ENCODE peak calls at places on chromosomes 6 and 20, in eight cellular contexts. One of them, this sample, is unnamed.

GRCh38 chr20:4593149-4593525 is 128.6 kb upstream of the PRND start:
- DNase-seq in AG09309: no peak
- DNase-seq in pancreas: no peak
- DNase-seq in fibroblast of lung: no peak
- DNase-seq in lower leg skin: peak; percentile 60
- DNase-seq in body of pancreas: no peak
- DNase-seq in HepG2: no peak
- DNase-seq in BJ: no peak
- DNase-seq in this sample: no peak

GRCh38 chr6:170117111-170117972 is 173.5 kb downstream of the DLL1 start:
- DNase-seq in AG09309: no peak
- DNase-seq in pancreas: peak; percentile 4
- DNase-seq in fibroblast of lung: no peak
- DNase-seq in lower leg skin: peak; percentile 69
- DNase-seq in body of pancreas: no peak
- DNase-seq in HepG2: no peak
- DNase-seq in BJ: no peak
- DNase-seq in this sample: no peak

GRCh38 chr20:35821807-35822242 is 50.0 kb downstream of the PHF20 start:
- DNase-seq in AG09309: peak; percentile 51
- DNase-seq in pancreas: no peak
- DNase-seq in fibroblast of lung: peak; percentile 92
- DNase-seq in lower leg skin: peak; percentile 64
- DNase-seq in body of pancreas: no peak
- DNase-seq in HepG2: peak; percentile 23
- DNase-seq in BJ: no peak
- DNase-seq in this sample: peak; percentile 83

GRCh38 chr6:14441371-14441781 is 323.8 kb downstream of the CD83 start:
- DNase-seq in AG09309: peak; percentile 57
- DNase-seq in pancreas: no peak
- DNase-seq in fibroblast of lung: no peak
- DNase-seq in lower leg skin: no peak
- DNase-seq in body of pancreas: no peak
- DNase-seq in HepG2: no peak
- DNase-seq in BJ: peak; percentile 81
- DNase-seq in this sample: peak; percentile 44

GRCh38 chr20:63005862-63006564 is 751 bp downstream of the BHLHE23 start:
- DNase-seq in AG09309: no peak
- DNase-seq in pancreas: no peak
- DNase-seq in fibroblast of lung: peak; percentile 24
- DNase-seq in lower leg skin: no peak
- DNase-seq in body of pancreas: no peak
- DNase-seq in HepG2: no peak
- DNase-seq in BJ: no peak
- DNase-seq in this sample: peak; percentile 24

GRCh38 chr6:111599259-111599658 is 6.4 kb downstream of the TRAF3IP2 start:
- DNase-seq in AG09309: no peak
- DNase-seq in pancreas: no peak
- DNase-seq in fibroblast of lung: no peak
- DNase-seq in lower leg skin: peak; percentile 82
- DNase-seq in body of pancreas: no peak
- DNase-seq in HepG2: no peak
- DNase-seq in BJ: no peak
- DNase-seq in this sample: no peak

GRCh38 chr6:142715386-142715785 is 229.6 kb downstream of the HIVEP2 start:
- DNase-seq in AG09309: no peak
- DNase-seq in pancreas: no peak
- DNase-seq in fibroblast of lung: no peak
- DNase-seq in lower leg skin: no peak
- DNase-seq in body of pancreas: no peak
- DNase-seq in HepG2: no peak
- DNase-seq in BJ: no peak
- DNase-seq in this sample: no peak

GRCh38 chr6:169960891-169961611 is 209.6 kb downstream of the ERMARD start:
- DNase-seq in AG09309: no peak
- DNase-seq in pancreas: peak; percentile 8
- DNase-seq in fibroblast of lung: no peak
- DNase-seq in lower leg skin: peak; percentile 80
- DNase-seq in body of pancreas: no peak
- DNase-seq in HepG2: no peak
- DNase-seq in BJ: no peak
- DNase-seq in this sample: no peak

GRCh38 chr6:89843070-89843469 is 13.4 kb downstream of the CASP8AP2 start:
- DNase-seq in AG09309: no peak
- DNase-seq in pancreas: no peak
- DNase-seq in fibroblast of lung: peak; percentile 64
- DNase-seq in lower leg skin: no peak
- DNase-seq in body of pancreas: no peak
- DNase-seq in HepG2: no peak
- DNase-seq in BJ: no peak
- DNase-seq in this sample: peak; percentile 55

GRCh38 chr6:28758046-28758817 is 165.6 kb downstream of the TRIM27 start:
- DNase-seq in AG09309: no peak
- DNase-seq in pancreas: no peak
- DNase-seq in fibroblast of lung: peak; percentile 47
- DNase-seq in lower leg skin: no peak
- DNase-seq in body of pancreas: no peak
- DNase-seq in HepG2: peak; percentile 80
- DNase-seq in BJ: no peak
- DNase-seq in this sample: peak; percentile 56

GRCh38 chr6:79040083-79040482 is 38.0 kb downstream of the PHIP start:
- DNase-seq in AG09309: no peak
- DNase-seq in pancreas: no peak
- DNase-seq in fibroblast of lung: peak; percentile 65
- DNase-seq in lower leg skin: no peak
- DNase-seq in body of pancreas: no peak
- DNase-seq in HepG2: no peak
- DNase-seq in BJ: no peak
- DNase-seq in this sample: peak; percentile 51

GRCh38 chr6:151647871-151648639 is 154.2 kb downstream of the CCDC170 start:
- DNase-seq in AG09309: no peak
- DNase-seq in pancreas: no peak
- DNase-seq in fibroblast of lung: no peak
- DNase-seq in lower leg skin: no peak
- DNase-seq in body of pancreas: no peak
- DNase-seq in HepG2: peak; percentile 56
- DNase-seq in BJ: no peak
- DNase-seq in this sample: no peak

GRCh38 chr6:163459536-163459935 is 45.0 kb downstream of the QKI start:
- DNase-seq in AG09309: no peak
- DNase-seq in pancreas: no peak
- DNase-seq in fibroblast of lung: peak; percentile 76
- DNase-seq in lower leg skin: no peak
- DNase-seq in body of pancreas: no peak
- DNase-seq in HepG2: no peak
- DNase-seq in BJ: no peak
- DNase-seq in this sample: peak; percentile 43

GRCh38 chr6:32609731-32610640 is 20.3 kb upstream of the HLA-DRB1 start:
- DNase-seq in AG09309: peak; percentile 85
- DNase-seq in pancreas: no peak
- DNase-seq in fibroblast of lung: peak; percentile 83
- DNase-seq in lower leg skin: no peak
- DNase-seq in body of pancreas: peak; percentile 38
- DNase-seq in HepG2: peak; percentile 21
- DNase-seq in BJ: peak; percentile 43
- DNase-seq in this sample: peak; percentile 89

GRCh38 chr6:94487371-94487770 is 1068.0 kb upstream of the EPHA7 start:
- DNase-seq in AG09309: no peak
- DNase-seq in pancreas: no peak
- DNase-seq in fibroblast of lung: no peak
- DNase-seq in lower leg skin: no peak
- DNase-seq in body of pancreas: no peak
- DNase-seq in HepG2: no peak
- DNase-seq in BJ: no peak
- DNase-seq in this sample: no peak

GRCh38 chr20:58816051-58816450 is 34.7 kb downstream of the GNAS-AS1 start:
- DNase-seq in AG09309: no peak
- DNase-seq in pancreas: no peak
- DNase-seq in fibroblast of lung: no peak
- DNase-seq in lower leg skin: no peak
- DNase-seq in body of pancreas: no peak
- DNase-seq in HepG2: no peak
- DNase-seq in BJ: no peak
- DNase-seq in this sample: no peak

GRCh38 chr6:37566209-37566859 is 66.6 kb upstream of the CCDC167 start:
- DNase-seq in AG09309: no peak
- DNase-seq in pancreas: peak; percentile 45
- DNase-seq in fibroblast of lung: peak; percentile 35
- DNase-seq in lower leg skin: peak; percentile 87
- DNase-seq in body of pancreas: peak; percentile 22
- DNase-seq in HepG2: no peak
- DNase-seq in BJ: no peak
- DNase-seq in this sample: peak; percentile 11

DNA sequence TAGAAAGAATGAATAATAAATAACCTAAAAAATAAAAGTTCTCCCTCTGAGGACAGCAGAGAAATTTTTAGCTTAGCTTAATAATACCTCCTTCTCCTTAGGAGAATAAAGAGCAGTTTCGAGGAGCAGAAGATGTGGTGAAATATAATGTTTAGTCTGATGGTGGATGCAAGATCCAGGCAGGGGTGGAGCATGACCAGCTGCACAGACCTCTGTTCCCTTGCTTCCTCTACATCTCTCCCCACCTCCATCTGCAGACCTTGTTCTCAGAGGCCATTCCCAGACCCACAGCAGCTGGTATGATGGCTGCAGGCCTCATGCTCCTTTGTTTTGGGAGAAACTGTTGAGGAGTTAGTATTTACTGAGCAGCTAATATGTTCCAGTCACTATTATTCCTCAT is 1.5 kb downstream of the BTN3A2 start:
- DNase-seq in AG09309: no peak
- DNase-seq in pancreas: no peak
- DNase-seq in fibroblast of lung: no peak
- DNase-seq in lower leg skin: no peak
- DNase-seq in body of pancreas: no peak
- DNase-seq in HepG2: no peak
- DNase-seq in BJ: no peak
- DNase-seq in this sample: peak; percentile 22
- H3K4me3 ChIP-seq in AG09309: no peak overlapping the region
- H3K4me3 ChIP-seq in pancreas: no peak overlapping the region
- H3K4me3 ChIP-seq in fibroblast of lung: no peak overlapping the region
- H3K4me3 ChIP-seq in lower leg skin: no peak overlapping the region
- H3K4me3 ChIP-seq in body of pancreas: no peak overlapping the region
- H3K4me3 ChIP-seq in HepG2: no peak overlapping the region
- H3K4me3 ChIP-seq in BJ: no peak overlapping the region
- H3K4me3 ChIP-seq in this sample: no peak overlapping the region

GRCh38 chr20:24994186-24994465 is 1.6 kb upstream of the APMAP start:
- DNase-seq in AG09309: no peak
- DNase-seq in pancreas: no peak
- DNase-seq in fibroblast of lung: no peak
- DNase-seq in lower leg skin: no peak
- DNase-seq in body of pancreas: no peak
- DNase-seq in HepG2: no peak
- DNase-seq in BJ: no peak
- DNase-seq in this sample: no peak

GRCh38 chr20:24993337-24994185 is 1.0 kb upstream of the APMAP start:
- DNase-seq in AG09309: peak; percentile 23
- DNase-seq in pancreas: no peak
- DNase-seq in fibroblast of lung: peak; percentile 36
- DNase-seq in lower leg skin: peak; percentile 39
- DNase-seq in body of pancreas: no peak
- DNase-seq in HepG2: peak; percentile 57
- DNase-seq in BJ: no peak
- DNase-seq in this sample: peak; percentile 70

GRCh38 chr20:24996449-24997195 is 4.1 kb upstream of the APMAP start:
- DNase-seq in AG09309: no peak
- DNase-seq in pancreas: no peak
- DNase-seq in fibroblast of lung: no peak
- DNase-seq in lower leg skin: peak; percentile 67
- DNase-seq in body of pancreas: no peak
- DNase-seq in HepG2: no peak
- DNase-seq in BJ: no peak
- DNase-seq in this sample: no peak

GRCh38 chr20:24995741-24996448 is 3.3 kb upstream of the APMAP start:
- DNase-seq in AG09309: no peak
- DNase-seq in pancreas: no peak
- DNase-seq in fibroblast of lung: no peak
- DNase-seq in lower leg skin: peak; percentile 72
- DNase-seq in body of pancreas: no peak
- DNase-seq in HepG2: no peak
- DNase-seq in BJ: no peak
- DNase-seq in this sample: peak; percentile 31

GRCh38 chr20:24994470-24995368 is 2.2 kb upstream of the APMAP start:
- DNase-seq in AG09309: peak; percentile 31
- DNase-seq in pancreas: peak; percentile 85
- DNase-seq in fibroblast of lung: peak; percentile 52
- DNase-seq in lower leg skin: peak; percentile 95
- DNase-seq in body of pancreas: peak; percentile 84
- DNase-seq in HepG2: peak; percentile 85
- DNase-seq in BJ: no peak
- DNase-seq in this sample: peak; percentile 72
- H3K4me3 ChIP-seq in AG09309: no peak overlapping the region
- H3K4me3 ChIP-seq in pancreas: no peak overlapping the region
- H3K4me3 ChIP-seq in fibroblast of lung: peak overlapping the region; percentile 14
- H3K4me3 ChIP-seq in lower leg skin: no peak overlapping the region
- H3K4me3 ChIP-seq in body of pancreas: no peak overlapping the region
- H3K4me3 ChIP-seq in HepG2: peak overlapping the region; percentile 21
- H3K4me3 ChIP-seq in BJ: no peak overlapping the region
- H3K4me3 ChIP-seq in this sample: peak overlapping the region; percentile 26

GRCh38 chr6:134823635-134824034 is 126.3 kb downstream of the ALDH8A1 start:
- DNase-seq in AG09309: no peak
- DNase-seq in pancreas: no peak
- DNase-seq in fibroblast of lung: no peak
- DNase-seq in lower leg skin: no peak
- DNase-seq in body of pancreas: no peak
- DNase-seq in HepG2: no peak
- DNase-seq in BJ: no peak
- DNase-seq in this sample: no peak

GRCh38 chr6:134830945-134831344 is 119.0 kb downstream of the ALDH8A1 start:
- DNase-seq in AG09309: no peak
- DNase-seq in pancreas: peak; percentile 33
- DNase-seq in fibroblast of lung: no peak
- DNase-seq in lower leg skin: no peak
- DNase-seq in body of pancreas: peak; percentile 17
- DNase-seq in HepG2: peak; percentile 13
- DNase-seq in BJ: no peak
- DNase-seq in this sample: no peak

GRCh38 chr6:134830194-134830593 is 119.7 kb downstream of the ALDH8A1 start:
- DNase-seq in AG09309: no peak
- DNase-seq in pancreas: no peak
- DNase-seq in fibroblast of lung: no peak
- DNase-seq in lower leg skin: no peak
- DNase-seq in body of pancreas: no peak
- DNase-seq in HepG2: no peak
- DNase-seq in BJ: no peak
- DNase-seq in this sample: peak; percentile 45

GRCh38 chr6:134828641-134829040 is 121.3 kb downstream of the ALDH8A1 start:
- DNase-seq in AG09309: no peak
- DNase-seq in pancreas: no peak
- DNase-seq in fibroblast of lung: no peak
- DNase-seq in lower leg skin: no peak
- DNase-seq in body of pancreas: no peak
- DNase-seq in HepG2: no peak
- DNase-seq in BJ: no peak
- DNase-seq in this sample: no peak

GRCh38 chr6:134826889-134827737 is 122.8 kb downstream of the ALDH8A1 start:
- DNase-seq in AG09309: peak; percentile 100
- DNase-seq in pancreas: peak; percentile 56
- DNase-seq in fibroblast of lung: peak; percentile 100
- DNase-seq in lower leg skin: peak; percentile 96
- DNase-seq in body of pancreas: peak; percentile 70
- DNase-seq in HepG2: no peak
- DNase-seq in BJ: peak; percentile 94
- DNase-seq in this sample: peak; percentile 100
- H3K4me3 ChIP-seq in AG09309: no peak overlapping the region
- H3K4me3 ChIP-seq in pancreas: no peak overlapping the region
- H3K4me3 ChIP-seq in fibroblast of lung: no peak overlapping the region
- H3K4me3 ChIP-seq in lower leg skin: no peak overlapping the region
- H3K4me3 ChIP-seq in body of pancreas: no peak overlapping the region
- H3K4me3 ChIP-seq in HepG2: no peak overlapping the region
- H3K4me3 ChIP-seq in BJ: no peak overlapping the region
- H3K4me3 ChIP-seq in this sample: no peak overlapping the region

GRCh38 chr6:99613398-99613704 is 6.7 kb downstream of the PRDM13 start:
- DNase-seq in AG09309: no peak
- DNase-seq in pancreas: no peak
- DNase-seq in fibroblast of lung: peak; percentile 19
- DNase-seq in lower leg skin: peak; percentile 87
- DNase-seq in body of pancreas: no peak
- DNase-seq in HepG2: no peak
- DNase-seq in BJ: no peak
- DNase-seq in this sample: peak; percentile 34
- H3K4me3 ChIP-seq in AG09309: peak overlapping the region; percentile 2
- H3K4me3 ChIP-seq in pancreas: peak overlapping the region; percentile 14
- H3K4me3 ChIP-seq in fibroblast of lung: no peak overlapping the region
- H3K4me3 ChIP-seq in lower leg skin: peak overlapping the region; percentile 16
- H3K4me3 ChIP-seq in body of pancreas: no peak overlapping the region
- H3K4me3 ChIP-seq in HepG2: no peak overlapping the region
- H3K4me3 ChIP-seq in BJ: peak overlapping the region; percentile 21
- H3K4me3 ChIP-seq in this sample: no peak overlapping the region

This sample was measured in fibroblast of mammary gland.